ENCODE peak calls at places on chromosomes 4 and X, in ten cellular contexts. G is transverse colon, X is right atrium auricular region, A is nephron progenitor cell, D is H1, W is NCI-H345, B is RKO, S is non-pigmented ciliary epithelial cell, L is heart right ventricle, Q is Calu3. R is an unnamed sample.

GRCh38 chr4:4859010-4859798 is at the start of gene MSX1:
- DNase-seq in Q (peak; percentile 80), D (peak; percentile 79), G (peak; percentile 76), B (peak; percentile 89), A (peak; percentile 94), X (peak; percentile 85), S (peak; percentile 6), L (peak; percentile 90), W (peak; percentile 70), R (no peak)

GRCh38 chr4:127624176-127624575 is 8.6 kb upstream of the INTU start:
- DNase-seq in Q (no peak), W (peak; percentile 1), S (no peak), A (no peak), B (no peak), D (no peak), X (no peak), L (no peak), G (no peak), R (no peak)

GRCh38 chr4:180694875-180695274 is 1548.3 kb upstream of the TENM3 start:
- DNase-seq in S (no peak), B (no peak), L (no peak), W (no peak), Q (no peak), A (no peak), X (no peak), D (no peak), G (no peak), R (no peak)

GRCh38 chr4:17567267-17567666 is 9.7 kb upstream of the LAP3 start:
- DNase-seq in X (no peak), G (no peak), A (no peak), Q (no peak), S (no peak), L (no peak), D (no peak), W (no peak), B (no peak), R (no peak)

GRCh38 chr4:38101563-38101962 is 141.4 kb downstream of the PTTG2 start:
- DNase-seq in L (no peak), Q (no peak), S (no peak), A (no peak), B (no peak), D (no peak), G (no peak), W (no peak), X (no peak), R (no peak)

GRCh38 chrX:17592117-17592516 is 145.2 kb upstream of the SCML1 start:
- DNase-seq in S (no peak), X (no peak), D (no peak), A (no peak), B (no peak), W (no peak), G (no peak), Q (no peak), L (no peak), R (no peak)

GRCh38 chr4:65437102-65437501 is 233.2 kb downstream of the EPHA5 start:
- DNase-seq in Q (no peak), D (no peak), S (no peak), B (no peak), A (no peak), G (no peak), L (no peak), X (no peak), W (no peak), R (no peak)

GRCh38 chr4:4245172-4245571 is 2.9 kb downstream of the TMEM128 start:
- DNase-seq in G (no peak), L (no peak), X (no peak), S (no peak), W (no peak), D (no peak), A (no peak), B (no peak), Q (no peak), R (no peak)

GRCh38 chrX:150476183-150476699 is 92.2 kb upstream of the MTM1 start:
- DNase-seq in A (no peak), S (no peak), D (no peak), B (no peak), Q (no peak), G (no peak), X (no peak), W (no peak), L (no peak), R (no peak)

GRCh38 chr4:54234497-54235205 is 5.6 kb downstream of the PDGFRA start:
- DNase-seq in A (no peak), Q (no peak), G (no peak), L (no peak), W (no peak), D (no peak), S (no peak), X (no peak), B (peak; percentile 20), R (no peak)

GRCh38 chrX:72052415-72053090 is 79.2 kb downstream of the RTL5 start:
- DNase-seq in G (no peak), X (no peak), W (no peak), A (no peak), D (peak; percentile 25), L (no peak), S (no peak), Q (no peak), B (no peak), R (no peak)

GRCh38 chr4:98639523-98639922 is 18.9 kb downstream of the TSPAN5 start:
- DNase-seq in X (no peak), L (no peak), W (no peak), A (no peak), G (no peak), S (no peak), B (no peak), D (no peak), Q (no peak), R (no peak)

GRCh38 chr4:102438396-102438795 is 62.8 kb upstream of the NFKB1 start:
- DNase-seq in Q (no peak), B (no peak), X (no peak), S (no peak), A (no peak), D (no peak), G (no peak), L (no peak), W (no peak), R (no peak)

GRCh38 chr4:79748835-79749234 is 324.2 kb downstream of the ANTXR2 start:
- DNase-seq in S (no peak), X (no peak), B (no peak), W (no peak), D (no peak), G (no peak), Q (no peak), L (no peak), A (no peak), R (no peak)